ENCODE peak calls at places on chromosomes 13 and 19, in nine cellular contexts. E is stimulated activated CD4-positive, alpha-beta T cell treated with anti-CD3 and anti-CD28 coated beads, Interleukin-2, amount 100 ng/mL, for 24 hours; K is HCEC 1CT; F is effector memory CD8-positive, alpha-beta T cell; N is upper lobe of left lung; U is germinal center; Y is GM12864; Z is NCI-H1436; Q is NCI-H1092. T is an unnamed sample.

GRCh38 chr19:29858000-29858596 is 46.3 kb downstream of the CCNE1 start:
- DNase-seq in E (peak; percentile 44), Y (no peak), F (peak; percentile 28), Q (no peak), K (no peak), U (peak; percentile 56), N (peak; percentile 41), Z (no peak), T (no peak)

GRCh38 chr19:10074153-10074552 is 12.0 kb upstream of the SHFL start:
- DNase-seq in E (peak; percentile 63), U (peak; percentile 54), F (peak; percentile 52), Q (peak; percentile 45), N (no peak), Y (no peak), K (no peak), Z (no peak), T (no peak)

GRCh38 chr19:29121684-29122083 is 91.3 kb downstream of the UQCRFS1 start:
- DNase-seq in U (peak; percentile 21), E (no peak), Z (no peak), Q (no peak), N (no peak), K (no peak), F (no peak), Y (no peak), T (peak; percentile 2)

GRCh38 chr19:30593358-30593757 is 221.2 kb downstream of the ZNF536 start:
- DNase-seq in N (no peak), Y (no peak), E (no peak), U (no peak), Q (no peak), Z (no peak), K (no peak), F (no peak), T (no peak)

GRCh38 chr13:47087841-47088240 is 191.0 kb upstream of the HTR2A start:
- DNase-seq in N (no peak), Z (no peak), Y (no peak), F (no peak), U (no peak), E (no peak), K (peak; percentile 84), Q (no peak), T (no peak)

GRCh38 chr13:52048516-52048915 is 24.0 kb downstream of the UTP14C start:
- DNase-seq in Y (no peak), E (no peak), K (no peak), Z (no peak), Q (no peak), N (no peak), U (no peak), F (no peak), T (no peak)

GRCh38 chr19:41904118-41904870 is 21.3 kb downstream of the ARHGEF1 start:
- DNase-seq in K (no peak), N (peak; percentile 86), Z (peak; percentile 41), U (no peak), E (no peak), Q (no peak), Y (no peak), F (no peak), T (no peak)

GRCh38 chr19:4811328-4812131 is 20.0 kb downstream of the TICAM1 start:
- DNase-seq in U (peak; percentile 83), Y (peak; percentile 35), K (peak; percentile 56), E (peak; percentile 96), F (peak; percentile 92), N (peak; percentile 93), Q (peak; percentile 24), Z (peak; percentile 43), T (peak; percentile 77)

GRCh38 chr13:72244788-72245187 is 377.8 kb upstream of the DACH1 start:
- DNase-seq in Y (no peak), Q (no peak), U (no peak), E (no peak), F (no peak), Z (no peak), K (no peak), N (no peak), T (no peak)

GRCh38 chr13:78712866-78713265 is 53.9 kb upstream of the OBI1 start:
- DNase-seq in K (no peak), N (no peak), Z (peak; percentile 69), U (no peak), E (no peak), Y (no peak), Q (no peak), F (no peak), T (no peak)

GRCh38 chr19:19552811-19553210 is 14.7 kb downstream of the CILP2 start:
- DNase-seq in Y (no peak), Q (no peak), K (peak; percentile 31), F (peak; percentile 30), Z (no peak), U (peak; percentile 43), E (peak; percentile 40), N (peak; percentile 82), T (no peak)

GRCh38 chr13:89845874-89846273 is 1501.6 kb upstream of the MIR17HG start:
- DNase-seq in N (no peak), U (no peak), Y (no peak), F (no peak), K (no peak), Z (no peak), E (no peak), Q (no peak), T (no peak)

GRCh38 chr13:73268306-73268705 is 209.5 kb downstream of the KLF5 start:
- DNase-seq in N (no peak), Q (no peak), U (no peak), F (no peak), E (no peak), K (peak; percentile 84), Z (no peak), Y (no peak), T (no peak)

GRCh38 chr19:5484398-5485285 is 29.4 kb downstream of the ZNRF4 start:
- DNase-seq in Y (no peak), K (no peak), Q (peak; percentile 30), U (no peak), E (no peak), F (no peak), N (no peak), Z (peak; percentile 76), T (no peak)

GRCh38 chr19:49636230-49636932 is 3.6 kb downstream of the RRAS start:
- DNase-seq in Z (no peak), K (no peak), U (no peak), Q (no peak), Y (no peak), N (peak; percentile 67), E (no peak), F (no peak), T (no peak)

GRCh38 chr13:21445759-21446158 is 13.3 kb downstream of the ZDHHC20 start:
- DNase-seq in Y (no peak), Z (no peak), U (no peak), E (no peak), F (no peak), K (no peak), N (no peak), Q (no peak), T (no peak)

GRCh38 chr13:37868691-37869505 is 674 bp downstream of the TRPC4 start:
- DNase-seq in Z (no peak), U (no peak), F (no peak), K (peak; percentile 58), E (no peak), Y (no peak), N (no peak), Q (no peak), T (no peak)

GRCh38 chr19:35114656-35115537 is 726 bp upstream of the FXYD3 start:
- DNase-seq in U (peak; percentile 83), K (no peak), Q (no peak), F (peak; percentile 68), Z (no peak), Y (no peak), E (peak; percentile 81), N (peak; percentile 59), T (peak; percentile 44)

GRCh38 chr19:16938211-16938610 is 49.4 kb downstream of the F2RL3 start:
- DNase-seq in N (no peak), Z (no peak), E (no peak), Y (no peak), U (no peak), Q (no peak), F (no peak), K (no peak), T (no peak)

GRCh38 chr13:28138756-28139470 is 568 bp downstream of the PAN3 start:
- DNase-seq in N (peak; percentile 95), Y (peak; percentile 79), K (no peak), F (peak; percentile 82), Q (peak; percentile 21), U (peak; percentile 83), E (peak; percentile 91), Z (peak; percentile 16), T (peak; percentile 81)

GRCh38 chr13:101417501-101417900 is 1.2 kb upstream of the NALCN start:
- DNase-seq in Q (no peak), Y (no peak), F (no peak), E (no peak), K (no peak), Z (no peak), U (no peak), N (no peak), T (no peak)

GRCh38 chr13:46622918-46623256 is 69.9 kb downstream of the LRCH1 start:
- DNase-seq in Y (no peak), K (peak; percentile 82), Q (peak; percentile 32), N (no peak), E (no peak), F (no peak), U (no peak), Z (peak; percentile 25), T (no peak)

GRCh38 chr19:48203227-48203793 is 32.8 kb downstream of the ZSWIM9 start:
- DNase-seq in Q (no peak), N (no peak), K (no peak), Z (peak; percentile 50), Y (no peak), E (no peak), U (no peak), F (no peak), T (no peak)

GRCh38 chr19:36115453-36116343 is at the start of gene TBCB:
- DNase-seq in F (no peak), Z (peak; percentile 67), Y (no peak), K (no peak), N (peak; percentile 98), U (peak; percentile 88), E (peak; percentile 93), Q (peak; percentile 39), T (no peak)

GRCh38 chr19:15238639-15239155 is 6.4 kb upstream of the EPHX3 start:
- DNase-seq in Q (no peak), Z (no peak), K (no peak), E (no peak), F (no peak), N (no peak), U (no peak), Y (no peak), T (no peak)

GRCh38 chr13:30713133-30713532 is 22.2 kb upstream of the ALOX5AP start:
- DNase-seq in E (no peak), Y (no peak), Q (no peak), U (no peak), K (peak; percentile 41), Z (no peak), N (no peak), F (no peak), T (no peak)

GRCh38 chr13:100887729-100888151 is 213.1 kb upstream of the TMTC4 start:
- DNase-seq in Z (no peak), Y (no peak), Q (no peak), F (no peak), U (no peak), K (peak; percentile 42), N (no peak), E (no peak), T (no peak)

GRCh38 chr13:73898276-73898675 is 235.9 kb downstream of the KLF12 start:
- DNase-seq in U (no peak), Y (no peak), Z (no peak), F (no peak), Q (no peak), N (no peak), E (no peak), K (no peak), T (no peak)

GRCh38 chr19:51259348-51260245 is 8.7 kb downstream of the SIGLECL1 start:
- DNase-seq in Y (no peak), Z (no peak), Q (peak; percentile 0), E (peak; percentile 28), U (peak; percentile 25), K (no peak), F (peak; percentile 42), N (no peak), T (no peak)

GRCh38 chr13:24842533-24843278 is 78.7 kb downstream of the RNF17 start:
- DNase-seq in Z (no peak), E (no peak), N (no peak), F (no peak), Y (no peak), K (peak; percentile 18), Q (no peak), U (no peak), T (no peak)

GRCh38 chr13:98039261-98039660 is 85.8 kb downstream of the IPO5 start:
- DNase-seq in K (no peak), N (no peak), U (no peak), Q (no peak), Z (no peak), F (no peak), Y (no peak), E (no peak), T (no peak)